ENCODE peak calls at places on chromosomes 13 and 19, in nine cellular contexts. One of them, this sample, is unnamed.

GRCh38 chr13:32629866-32630265 is 43.6 kb downstream of the PDS5B start:
- DNase-seq in fibroblast of pulmonary artery: no peak
- DNase-seq in BE2C: no peak
- DNase-seq in dermis microvascular lymphatic vessel endothelial cell: no peak
- DNase-seq in RWPE1: no peak
- DNase-seq in left cardiac atrium: no peak
- DNase-seq in NCI-H774: no peak
- DNase-seq in Ammon's horn: no peak
- DNase-seq in stimulated activated CD8-positive, alpha-beta memory T cell treated with anti-CD3 and anti-CD28 coated beads, Interleukin-12 subunit alpha, Interleukin-12 subunit beta, amount 100 ng/mL, for 1 hour: no peak
- DNase-seq in this sample: no peak

GRCh38 chr13:101202590-101202989 is 213.7 kb downstream of the NALCN start:
- DNase-seq in dermis microvascular lymphatic vessel endothelial cell: no peak
- DNase-seq in left cardiac atrium: no peak
- DNase-seq in Ammon's horn: no peak
- DNase-seq in stimulated activated CD8-positive, alpha-beta memory T cell treated with anti-CD3 and anti-CD28 coated beads, Interleukin-12 subunit alpha, Interleukin-12 subunit beta, amount 100 ng/mL, for 1 hour: no peak
- DNase-seq in RWPE1: no peak
- DNase-seq in fibroblast of pulmonary artery: no peak
- DNase-seq in BE2C: no peak
- DNase-seq in NCI-H774: no peak
- DNase-seq in this sample: no peak

GRCh38 chr19:58356236-58356970 is 3.1 kb upstream of the A1BG start:
- DNase-seq in left cardiac atrium: no peak
- DNase-seq in dermis microvascular lymphatic vessel endothelial cell: peak
- DNase-seq in RWPE1: no peak
- DNase-seq in stimulated activated CD8-positive, alpha-beta memory T cell treated with anti-CD3 and anti-CD28 coated beads, Interleukin-12 subunit alpha, Interleukin-12 subunit beta, amount 100 ng/mL, for 1 hour: no peak
- DNase-seq in BE2C: no peak
- DNase-seq in NCI-H774: no peak
- DNase-seq in Ammon's horn: no peak
- DNase-seq in fibroblast of pulmonary artery: peak
- DNase-seq in this sample: no peak

GRCh38 chr19:30391052-30391451 is 18.9 kb downstream of the ZNF536 start:
- DNase-seq in RWPE1: no peak
- DNase-seq in BE2C: no peak
- DNase-seq in NCI-H774: no peak
- DNase-seq in Ammon's horn: no peak
- DNase-seq in fibroblast of pulmonary artery: no peak
- DNase-seq in stimulated activated CD8-positive, alpha-beta memory T cell treated with anti-CD3 and anti-CD28 coated beads, Interleukin-12 subunit alpha, Interleukin-12 subunit beta, amount 100 ng/mL, for 1 hour: no peak
- DNase-seq in dermis microvascular lymphatic vessel endothelial cell: no peak
- DNase-seq in left cardiac atrium: no peak
- DNase-seq in this sample: no peak

GRCh38 chr19:38850976-38851621 is 1.3 kb upstream of the HNRNPL start:
- DNase-seq in BE2C: no peak
- DNase-seq in dermis microvascular lymphatic vessel endothelial cell: peak
- DNase-seq in RWPE1: no peak
- DNase-seq in Ammon's horn: peak
- DNase-seq in fibroblast of pulmonary artery: no peak
- DNase-seq in left cardiac atrium: peak
- DNase-seq in stimulated activated CD8-positive, alpha-beta memory T cell treated with anti-CD3 and anti-CD28 coated beads, Interleukin-12 subunit alpha, Interleukin-12 subunit beta, amount 100 ng/mL, for 1 hour: no peak
- DNase-seq in NCI-H774: no peak
- DNase-seq in this sample: no peak

GRCh38 chr13:61880576-61881283 is 465.1 kb upstream of the PCDH20 start:
- DNase-seq in BE2C: peak
- DNase-seq in dermis microvascular lymphatic vessel endothelial cell: no peak
- DNase-seq in fibroblast of pulmonary artery: peak
- DNase-seq in Ammon's horn: no peak
- DNase-seq in left cardiac atrium: no peak
- DNase-seq in stimulated activated CD8-positive, alpha-beta memory T cell treated with anti-CD3 and anti-CD28 coated beads, Interleukin-12 subunit alpha, Interleukin-12 subunit beta, amount 100 ng/mL, for 1 hour: no peak
- DNase-seq in RWPE1: no peak
- DNase-seq in NCI-H774: no peak
- DNase-seq in this sample: no peak

GRCh38 chr13:107375701-107376350 is 807.9 kb upstream of the ARGLU1 start:
- DNase-seq in dermis microvascular lymphatic vessel endothelial cell: peak
- DNase-seq in left cardiac atrium: no peak
- DNase-seq in fibroblast of pulmonary artery: no peak
- DNase-seq in RWPE1: no peak
- DNase-seq in NCI-H774: no peak
- DNase-seq in stimulated activated CD8-positive, alpha-beta memory T cell treated with anti-CD3 and anti-CD28 coated beads, Interleukin-12 subunit alpha, Interleukin-12 subunit beta, amount 100 ng/mL, for 1 hour: no peak
- DNase-seq in Ammon's horn: no peak
- DNase-seq in BE2C: peak
- DNase-seq in this sample: peak

GRCh38 chr19:36417752-36418286 is 625 bp downstream of the ZFP82 start:
- DNase-seq in BE2C: peak
- DNase-seq in dermis microvascular lymphatic vessel endothelial cell: peak
- DNase-seq in Ammon's horn: no peak
- DNase-seq in NCI-H774: no peak
- DNase-seq in RWPE1: no peak
- DNase-seq in stimulated activated CD8-positive, alpha-beta memory T cell treated with anti-CD3 and anti-CD28 coated beads, Interleukin-12 subunit alpha, Interleukin-12 subunit beta, amount 100 ng/mL, for 1 hour: no peak
- DNase-seq in fibroblast of pulmonary artery: no peak
- DNase-seq in left cardiac atrium: peak
- DNase-seq in this sample: no peak

GRCh38 chr13:44719857-44720671 is 143.9 kb upstream of the TSC22D1 start:
- DNase-seq in stimulated activated CD8-positive, alpha-beta memory T cell treated with anti-CD3 and anti-CD28 coated beads, Interleukin-12 subunit alpha, Interleukin-12 subunit beta, amount 100 ng/mL, for 1 hour: no peak
- DNase-seq in fibroblast of pulmonary artery: peak
- DNase-seq in dermis microvascular lymphatic vessel endothelial cell: peak
- DNase-seq in RWPE1: no peak
- DNase-seq in left cardiac atrium: no peak
- DNase-seq in BE2C: no peak
- DNase-seq in NCI-H774: no peak
- DNase-seq in Ammon's horn: no peak
- DNase-seq in this sample: no peak

GRCh38 chr13:51040431-51040830 is 70.6 kb downstream of the C13orf42 start:
- DNase-seq in BE2C: no peak
- DNase-seq in left cardiac atrium: no peak
- DNase-seq in dermis microvascular lymphatic vessel endothelial cell: no peak
- DNase-seq in Ammon's horn: no peak
- DNase-seq in NCI-H774: no peak
- DNase-seq in fibroblast of pulmonary artery: no peak
- DNase-seq in RWPE1: no peak
- DNase-seq in stimulated activated CD8-positive, alpha-beta memory T cell treated with anti-CD3 and anti-CD28 coated beads, Interleukin-12 subunit alpha, Interleukin-12 subunit beta, amount 100 ng/mL, for 1 hour: no peak
- DNase-seq in this sample: no peak

GRCh38 chr13:102642475-102642874 is 45.7 kb downstream of the TPP2 start:
- DNase-seq in BE2C: no peak
- DNase-seq in left cardiac atrium: peak
- DNase-seq in fibroblast of pulmonary artery: no peak
- DNase-seq in Ammon's horn: peak
- DNase-seq in dermis microvascular lymphatic vessel endothelial cell: no peak
- DNase-seq in RWPE1: no peak
- DNase-seq in NCI-H774: no peak
- DNase-seq in stimulated activated CD8-positive, alpha-beta memory T cell treated with anti-CD3 and anti-CD28 coated beads, Interleukin-12 subunit alpha, Interleukin-12 subunit beta, amount 100 ng/mL, for 1 hour: no peak
- DNase-seq in this sample: peak

GRCh38 chr13:79722885-79723445 is 242.0 kb downstream of the NDFIP2 start:
- DNase-seq in BE2C: no peak
- DNase-seq in Ammon's horn: no peak
- DNase-seq in NCI-H774: no peak
- DNase-seq in fibroblast of pulmonary artery: no peak
- DNase-seq in RWPE1: no peak
- DNase-seq in stimulated activated CD8-positive, alpha-beta memory T cell treated with anti-CD3 and anti-CD28 coated beads, Interleukin-12 subunit alpha, Interleukin-12 subunit beta, amount 100 ng/mL, for 1 hour: no peak
- DNase-seq in left cardiac atrium: no peak
- DNase-seq in dermis microvascular lymphatic vessel endothelial cell: no peak
- DNase-seq in this sample: no peak

GRCh38 chr19:42511340-42511739 is 16.9 kb downstream of the CEACAM1 start:
- DNase-seq in NCI-H774: no peak
- DNase-seq in fibroblast of pulmonary artery: no peak
- DNase-seq in stimulated activated CD8-positive, alpha-beta memory T cell treated with anti-CD3 and anti-CD28 coated beads, Interleukin-12 subunit alpha, Interleukin-12 subunit beta, amount 100 ng/mL, for 1 hour: no peak
- DNase-seq in dermis microvascular lymphatic vessel endothelial cell: no peak
- DNase-seq in BE2C: no peak
- DNase-seq in left cardiac atrium: no peak
- DNase-seq in RWPE1: no peak
- DNase-seq in Ammon's horn: no peak
- DNase-seq in this sample: no peak

GRCh38 chr13:75492389-75492788 is 10.4 kb upstream of the TBC1D4 start:
- DNase-seq in fibroblast of pulmonary artery: no peak
- DNase-seq in stimulated activated CD8-positive, alpha-beta memory T cell treated with anti-CD3 and anti-CD28 coated beads, Interleukin-12 subunit alpha, Interleukin-12 subunit beta, amount 100 ng/mL, for 1 hour: no peak
- DNase-seq in left cardiac atrium: no peak
- DNase-seq in BE2C: no peak
- DNase-seq in Ammon's horn: no peak
- DNase-seq in dermis microvascular lymphatic vessel endothelial cell: no peak
- DNase-seq in NCI-H774: no peak
- DNase-seq in RWPE1: no peak
- DNase-seq in this sample: no peak

GRCh38 chr13:110593430-110594130 is 21.8 kb upstream of the NAXD start:
- DNase-seq in Ammon's horn: peak
- DNase-seq in NCI-H774: peak
- DNase-seq in stimulated activated CD8-positive, alpha-beta memory T cell treated with anti-CD3 and anti-CD28 coated beads, Interleukin-12 subunit alpha, Interleukin-12 subunit beta, amount 100 ng/mL, for 1 hour: no peak
- DNase-seq in BE2C: peak
- DNase-seq in left cardiac atrium: no peak
- DNase-seq in fibroblast of pulmonary artery: peak
- DNase-seq in dermis microvascular lymphatic vessel endothelial cell: peak
- DNase-seq in RWPE1: peak
- DNase-seq in this sample: peak